ENCODE peak calls at places on chromosomes 2 and 18, in ten cellular contexts. P, R, F, E, H, J, Z, N, O and X are unnamed samples.

GRCh38 chr2:130827502-130828251 is 9.0 kb upstream of the ARHGEF4 start:
- DNase-seq in P (no peak), R (no peak), F (no peak), E (no peak), H (no peak), J (no peak), Z (peak), N (no peak), O (no peak), X (no peak)

GRCh38 chr2:218517434-218518206 is 50.5 kb downstream of the USP37 start:
- DNase-seq in P (no peak), R (no peak), F (no peak), E (no peak), H (no peak), J (no peak), Z (peak), N (no peak), O (no peak), X (no peak)

GRCh38 chr2:23287250-23287704 is 97.7 kb upstream of the KLHL29 start:
- DNase-seq in P (no peak), R (no peak), F (no peak), E (no peak), H (no peak), J (no peak), Z (peak), N (no peak), O (no peak), X (no peak)

GRCh38 chr18:25310045-25310444 is 41.9 kb downstream of the ZNF521 start:
- DNase-seq in P (no peak), R (no peak), F (no peak), E (peak), H (peak), J (no peak), Z (peak), N (no peak), O (no peak), X (no peak)

GRCh38 chr2:159904565-159905281 is 106.7 kb upstream of the CD302 start:
- DNase-seq in P (peak), R (peak), F (peak), E (peak), H (no peak), J (peak), Z (no peak), N (no peak), O (peak), X (peak)

GRCh38 chr2:5921081-5921642 is 229.0 kb downstream of the SOX11 start:
- DNase-seq in P (no peak), R (no peak), F (no peak), E (no peak), H (no peak), J (no peak), Z (no peak), N (no peak), O (no peak), X (no peak)

GRCh38 chr2:33166287-33166881 is 219.6 kb downstream of the LTBP1 start:
- DNase-seq in P (no peak), R (no peak), F (no peak), E (no peak), H (no peak), J (no peak), Z (peak), N (no peak), O (no peak), X (no peak)

GRCh38 chr2:198042189-198042588 is 237.8 kb downstream of the PLCL1 start:
- DNase-seq in P (no peak), R (no peak), F (no peak), E (no peak), H (no peak), J (no peak), Z (no peak), N (no peak), O (no peak), X (no peak)

GRCh38 chr2:11738589-11739436 is 7.6 kb upstream of the LPIN1 start:
- DNase-seq in P (no peak), R (no peak), F (no peak), E (peak), H (peak), J (no peak), Z (peak), N (peak), O (peak), X (no peak)

GRCh38 chr2:149018971-149019370 is 19.5 kb upstream of the LYPD6B start:
- DNase-seq in P (no peak), R (no peak), F (no peak), E (no peak), H (no peak), J (no peak), Z (peak), N (no peak), O (no peak), X (no peak)

GRCh38 chr2:17058772-17059402 is 393.3 kb upstream of the CYRIA start:
- DNase-seq in P (no peak), R (no peak), F (no peak), E (no peak), H (no peak), J (no peak), Z (no peak), N (no peak), O (no peak), X (no peak)